ENCODE peak calls at places on chromosomes 3 and 15, in seven cellular contexts. One of them, this sample, is unnamed.

GRCh38 chr15:77697893-77698292 is 65.2 kb upstream of the LINGO1 start:
- DNase-seq in B cell: no peak
- DNase-seq in RWPE1: no peak
- DNase-seq in NCI-H1417: no peak
- DNase-seq in activated naive CD8-positive, alpha-beta T cell treated with anti-CD3 and anti-CD28 coated beads for 36 hours: no peak
- DNase-seq in transverse colon: no peak
- DNase-seq in left ventricle myocardium inferior: no peak
- DNase-seq in this sample: no peak

GRCh38 chr3:47892284-47892683 is 89.3 kb downstream of the DHX30 start:
- DNase-seq in B cell: no peak
- DNase-seq in RWPE1: no peak
- DNase-seq in NCI-H1417: no peak
- DNase-seq in activated naive CD8-positive, alpha-beta T cell treated with anti-CD3 and anti-CD28 coated beads for 36 hours: no peak
- DNase-seq in transverse colon: no peak
- DNase-seq in left ventricle myocardium inferior: no peak
- DNase-seq in this sample: no peak

GRCh38 chr3:29065211-29065785 is 215.6 kb upstream of the RBMS3 start:
- DNase-seq in B cell: no peak
- DNase-seq in RWPE1: peak; percentile 78
- DNase-seq in NCI-H1417: peak; percentile 44
- DNase-seq in activated naive CD8-positive, alpha-beta T cell treated with anti-CD3 and anti-CD28 coated beads for 36 hours: no peak
- DNase-seq in transverse colon: peak; percentile 29
- DNase-seq in left ventricle myocardium inferior: peak; percentile 27
- DNase-seq in this sample: peak; percentile 99

GRCh38 chr3:132220986-132221385 is 96.2 kb upstream of the ACP3 start:
- DNase-seq in B cell: no peak
- DNase-seq in RWPE1: no peak
- DNase-seq in NCI-H1417: no peak
- DNase-seq in activated naive CD8-positive, alpha-beta T cell treated with anti-CD3 and anti-CD28 coated beads for 36 hours: no peak
- DNase-seq in transverse colon: no peak
- DNase-seq in left ventricle myocardium inferior: no peak
- DNase-seq in this sample: no peak

GRCh38 chr15:90871716-90872480 is 3.5 kb downstream of the FURIN start:
- DNase-seq in B cell: peak; percentile 74
- DNase-seq in RWPE1: peak; percentile 51
- DNase-seq in NCI-H1417: peak; percentile 85
- DNase-seq in activated naive CD8-positive, alpha-beta T cell treated with anti-CD3 and anti-CD28 coated beads for 36 hours: peak; percentile 41
- DNase-seq in transverse colon: peak; percentile 33
- DNase-seq in left ventricle myocardium inferior: no peak
- DNase-seq in this sample: no peak

GRCh38 chr3:17742837-17743659 is 617 bp upstream of the TBC1D5 start:
- DNase-seq in B cell: no peak
- DNase-seq in RWPE1: peak; percentile 94
- DNase-seq in NCI-H1417: no peak
- DNase-seq in activated naive CD8-positive, alpha-beta T cell treated with anti-CD3 and anti-CD28 coated beads for 36 hours: no peak
- DNase-seq in transverse colon: no peak
- DNase-seq in left ventricle myocardium inferior: peak; percentile 96
- DNase-seq in this sample: no peak

GRCh38 chr15:59303641-59304433 is 68.8 kb downstream of the MYO1E start:
- DNase-seq in B cell: no peak
- DNase-seq in RWPE1: no peak
- DNase-seq in NCI-H1417: no peak
- DNase-seq in activated naive CD8-positive, alpha-beta T cell treated with anti-CD3 and anti-CD28 coated beads for 36 hours: peak; percentile 3
- DNase-seq in transverse colon: no peak
- DNase-seq in left ventricle myocardium inferior: no peak
- DNase-seq in this sample: no peak

GRCh38 chr3:139491966-139492365 is 15.7 kb upstream of the RBP2 start:
- DNase-seq in B cell: no peak
- DNase-seq in RWPE1: no peak
- DNase-seq in NCI-H1417: peak; percentile 32
- DNase-seq in activated naive CD8-positive, alpha-beta T cell treated with anti-CD3 and anti-CD28 coated beads for 36 hours: no peak
- DNase-seq in transverse colon: no peak
- DNase-seq in left ventricle myocardium inferior: no peak
- DNase-seq in this sample: no peak

GRCh38 chr15:45333550-45333949 is 44.8 kb downstream of the GATM start:
- DNase-seq in B cell: no peak
- DNase-seq in RWPE1: no peak
- DNase-seq in NCI-H1417: no peak
- DNase-seq in activated naive CD8-positive, alpha-beta T cell treated with anti-CD3 and anti-CD28 coated beads for 36 hours: no peak
- DNase-seq in transverse colon: peak; percentile 34
- DNase-seq in left ventricle myocardium inferior: peak; percentile 76
- DNase-seq in this sample: no peak

GRCh38 chr3:52174896-52175295 is 20.7 kb upstream of the POC1A start:
- DNase-seq in B cell: peak; percentile 1
- DNase-seq in RWPE1: no peak
- DNase-seq in NCI-H1417: no peak
- DNase-seq in activated naive CD8-positive, alpha-beta T cell treated with anti-CD3 and anti-CD28 coated beads for 36 hours: no peak
- DNase-seq in transverse colon: no peak
- DNase-seq in left ventricle myocardium inferior: no peak
- DNase-seq in this sample: peak; percentile 59

GRCh38 chr3:126393563-126393962 is 1.1 kb upstream of the CFAP100 start:
- DNase-seq in B cell: no peak
- DNase-seq in RWPE1: no peak
- DNase-seq in NCI-H1417: no peak
- DNase-seq in activated naive CD8-positive, alpha-beta T cell treated with anti-CD3 and anti-CD28 coated beads for 36 hours: no peak
- DNase-seq in transverse colon: no peak
- DNase-seq in left ventricle myocardium inferior: no peak
- DNase-seq in this sample: no peak

GRCh38 chr3:157534725-157535161 is 31.5 kb upstream of the VEPH1 start:
- DNase-seq in B cell: no peak
- DNase-seq in RWPE1: no peak
- DNase-seq in NCI-H1417: no peak
- DNase-seq in activated naive CD8-positive, alpha-beta T cell treated with anti-CD3 and anti-CD28 coated beads for 36 hours: no peak
- DNase-seq in transverse colon: no peak
- DNase-seq in left ventricle myocardium inferior: no peak
- DNase-seq in this sample: no peak

GRCh38 chr15:80838012-80838411 is 58.8 kb downstream of the CEMIP start:
- DNase-seq in B cell: no peak
- DNase-seq in RWPE1: no peak
- DNase-seq in NCI-H1417: no peak
- DNase-seq in activated naive CD8-positive, alpha-beta T cell treated with anti-CD3 and anti-CD28 coated beads for 36 hours: no peak
- DNase-seq in transverse colon: no peak
- DNase-seq in left ventricle myocardium inferior: no peak
- DNase-seq in this sample: no peak

GRCh38 chr3:127762787-127763105 is 59.6 kb downstream of the MGLL start:
- DNase-seq in B cell: no peak
- DNase-seq in RWPE1: no peak
- DNase-seq in NCI-H1417: no peak
- DNase-seq in activated naive CD8-positive, alpha-beta T cell treated with anti-CD3 and anti-CD28 coated beads for 36 hours: no peak
- DNase-seq in transverse colon: no peak
- DNase-seq in left ventricle myocardium inferior: no peak
- DNase-seq in this sample: no peak

GRCh38 chr15:26711445-26711844 is 61.4 kb downstream of the GABRB3 start:
- DNase-seq in B cell: no peak
- DNase-seq in RWPE1: no peak
- DNase-seq in NCI-H1417: no peak
- DNase-seq in activated naive CD8-positive, alpha-beta T cell treated with anti-CD3 and anti-CD28 coated beads for 36 hours: no peak
- DNase-seq in transverse colon: no peak
- DNase-seq in left ventricle myocardium inferior: no peak
- DNase-seq in this sample: no peak

GRCh38 chr3:111072016-111072891 is 638 bp downstream of the NECTIN3 start:
- DNase-seq in B cell: no peak
- DNase-seq in RWPE1: peak; percentile 18
- DNase-seq in NCI-H1417: peak; percentile 48
- DNase-seq in activated naive CD8-positive, alpha-beta T cell treated with anti-CD3 and anti-CD28 coated beads for 36 hours: peak; percentile 36
- DNase-seq in transverse colon: peak; percentile 54
- DNase-seq in left ventricle myocardium inferior: peak; percentile 25
- DNase-seq in this sample: peak; percentile 42

GRCh38 chr15:82539690-82540054 is 585 bp downstream of the RPS17 start:
- DNase-seq in B cell: peak; percentile 38
- DNase-seq in RWPE1: no peak
- DNase-seq in NCI-H1417: no peak
- DNase-seq in activated naive CD8-positive, alpha-beta T cell treated with anti-CD3 and anti-CD28 coated beads for 36 hours: no peak
- DNase-seq in transverse colon: peak; percentile 28
- DNase-seq in left ventricle myocardium inferior: no peak
- DNase-seq in this sample: no peak

GRCh38 chr3:153160451-153161137 is 1.4 kb upstream of the RAP2B start:
- DNase-seq in B cell: peak; percentile 86
- DNase-seq in RWPE1: peak; percentile 96
- DNase-seq in NCI-H1417: peak; percentile 94
- DNase-seq in activated naive CD8-positive, alpha-beta T cell treated with anti-CD3 and anti-CD28 coated beads for 36 hours: peak; percentile 79
- DNase-seq in transverse colon: peak; percentile 86
- DNase-seq in left ventricle myocardium inferior: peak; percentile 70
- DNase-seq in this sample: peak; percentile 100